ENCODE peak calls at places on chromosome 2, in six cellular contexts. Y is endothelial cell of umbilical vein, X is A549, K is GM12878, U is K562, P is HepG2. Z is an unnamed sample.

GRCh38 chr2:159606287-159606686 is 10.1 kb downstream of the BAZ2B start:
- DNase-seq in Y (no peak), P (peak; percentile 17), K (no peak), U (no peak), X (no peak), Z (no peak)

GRCh38 chr2:160075171-160075570 is 12.8 kb upstream of the PLA2R1 start:
- DNase-seq in U (no peak), Y (peak; percentile 89), K (no peak), X (no peak), P (no peak), Z (no peak)

GRCh38 chr2:233532971-233533370 is 33.6 kb downstream of the USP40 start:
- DNase-seq in Y (no peak), K (no peak), U (no peak), P (no peak), X (no peak), Z (no peak)

GRCh38 chr2:54574107-54574859 is 118.2 kb downstream of the SPTBN1 start:
- DNase-seq in X (no peak), Y (peak; percentile 58), U (peak; percentile 71), K (peak; percentile 86), P (peak; percentile 88), Z (peak; percentile 94)

GRCh38 chr2:104929663-104930062 is 75.7 kb downstream of the POU3F3 start:
- DNase-seq in X (no peak), P (no peak), K (no peak), U (no peak), Y (no peak), Z (no peak)

GRCh38 chr2:181371782-181372292 is 85.3 kb upstream of the ITGA4 start:
- DNase-seq in X (no peak), P (no peak), Y (peak; percentile 53), K (no peak), U (no peak), Z (no peak)

GRCh38 chr2:122804494-122804893 is 1049.0 kb downstream of the TSN start:
- DNase-seq in Y (no peak), K (no peak), U (no peak), X (no peak), P (no peak), Z (no peak)

GRCh38 chr2:226766352-226767055 is 33.1 kb downstream of the IRS1 start:
- DNase-seq in U (no peak), Y (no peak), K (no peak), P (no peak), X (no peak), Z (no peak)

GRCh38 chr2:32564417-32565035 is 63.3 kb upstream of the TTC27 start:
- DNase-seq in P (no peak), U (no peak), Y (no peak), X (no peak), K (no peak), Z (no peak)

GRCh38 chr2:46825958-46826897 is 89.4 kb downstream of the MCFD2 start:
- DNase-seq in K (no peak), X (no peak), Y (no peak), P (no peak), U (no peak), Z (no peak)

GRCh38 chr2:129885735-129886134 is 93.7 kb upstream of the RAB6C start:
- DNase-seq in P (no peak), U (peak; percentile 39), Y (no peak), K (no peak), X (no peak), Z (peak; percentile 60)
- TF ChIP-seq MYC in P (no peak), U (no peak), Y (no peak), K (no peak), X (no peak), Z (no peak)

DNA sequence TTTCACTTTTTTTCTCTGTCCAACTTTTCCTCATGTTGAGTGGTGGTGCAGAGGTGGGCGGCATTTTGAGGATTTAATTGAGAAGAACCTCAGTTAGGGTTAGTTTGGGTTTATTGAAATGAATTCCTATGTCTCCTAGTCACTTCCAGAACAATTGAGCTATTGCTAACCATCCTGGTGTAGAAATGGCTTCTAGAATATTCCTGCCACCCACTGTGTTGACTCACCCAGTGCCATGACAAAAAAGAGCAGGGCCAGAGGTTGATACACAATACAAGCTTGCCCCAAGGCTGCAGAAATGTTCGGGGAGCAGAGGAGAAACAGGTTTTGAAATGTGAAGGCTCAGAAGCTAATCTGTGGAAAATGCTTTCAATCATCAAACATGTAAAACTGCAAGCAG is 167.1 kb upstream of the TRIB2 start:
- DNase-seq in Y (no peak), X (no peak), U (no peak), K (no peak), P (no peak), Z (no peak)
- TF ChIP-seq MYC in Y (no peak), X (no peak), U (no peak), K (no peak), P (no peak), Z (no peak)

GRCh38 chr2:201261471-201261870 is 1.1 kb downstream of the CASP8 start:
- DNase-seq in Y (no peak), X (no peak), K (no peak), U (no peak), P (no peak), Z (peak; percentile 33)
- TF ChIP-seq MYC in Y (no peak), X (no peak), K (no peak), U (no peak), P (no peak), Z (no peak)

DNA sequence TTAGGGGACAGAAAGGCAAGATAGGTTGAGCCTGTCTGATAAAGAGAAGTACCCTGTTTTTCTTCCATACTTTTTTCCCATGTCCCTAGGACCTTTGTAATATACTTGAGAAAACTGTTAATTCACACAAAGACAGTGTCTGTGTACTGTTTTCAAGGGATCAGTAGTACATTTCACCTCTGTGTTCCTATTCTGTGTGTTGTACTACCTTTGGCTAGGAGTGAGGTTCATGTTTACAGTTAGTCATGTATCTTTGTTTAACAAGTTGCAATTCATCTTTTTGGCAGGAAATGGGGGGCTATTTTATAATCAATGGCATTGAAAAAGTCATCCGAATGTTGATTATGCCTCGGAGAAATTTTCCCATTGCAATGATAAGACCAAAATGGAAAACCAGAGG is 6.7 kb downstream of the POLR1B start:
- DNase-seq in U (no peak), K (no peak), Y (no peak), P (no peak), X (no peak), Z (no peak)
- TF ChIP-seq MYC in U (no peak), K (no peak), Y (no peak), P (no peak), X (no peak), Z (no peak)

GRCh38 chr2:71743995-71744675 is 290.8 kb downstream of the DYSF start:
- DNase-seq in Y (peak; percentile 57), P (no peak), U (no peak), X (no peak), K (no peak), Z (no peak)

GRCh38 chr2:71746946-71747501 is 293.7 kb downstream of the DYSF start:
- DNase-seq in K (no peak), P (no peak), U (peak; percentile 43), X (no peak), Y (peak; percentile 82), Z (peak; percentile 16)

GRCh38 chr2:71744781-71745180 is 291.4 kb downstream of the DYSF start:
- DNase-seq in Y (no peak), X (no peak), K (no peak), P (no peak), U (no peak), Z (no peak)

GRCh38 chr2:71747573-71747972 is 294.2 kb downstream of the DYSF start:
- DNase-seq in P (no peak), U (no peak), Y (no peak), K (no peak), X (no peak), Z (no peak)

GRCh38 chr2:71742953-71743601 is 289.7 kb downstream of the DYSF start:
- DNase-seq in P (no peak), U (peak; percentile 79), K (no peak), Y (peak; percentile 96), X (peak; percentile 72), Z (peak; percentile 46)
- TF ChIP-seq MYC in P (no peak), U (no peak), K (no peak), Y (no peak), X (no peak), Z (no peak)

DNA sequence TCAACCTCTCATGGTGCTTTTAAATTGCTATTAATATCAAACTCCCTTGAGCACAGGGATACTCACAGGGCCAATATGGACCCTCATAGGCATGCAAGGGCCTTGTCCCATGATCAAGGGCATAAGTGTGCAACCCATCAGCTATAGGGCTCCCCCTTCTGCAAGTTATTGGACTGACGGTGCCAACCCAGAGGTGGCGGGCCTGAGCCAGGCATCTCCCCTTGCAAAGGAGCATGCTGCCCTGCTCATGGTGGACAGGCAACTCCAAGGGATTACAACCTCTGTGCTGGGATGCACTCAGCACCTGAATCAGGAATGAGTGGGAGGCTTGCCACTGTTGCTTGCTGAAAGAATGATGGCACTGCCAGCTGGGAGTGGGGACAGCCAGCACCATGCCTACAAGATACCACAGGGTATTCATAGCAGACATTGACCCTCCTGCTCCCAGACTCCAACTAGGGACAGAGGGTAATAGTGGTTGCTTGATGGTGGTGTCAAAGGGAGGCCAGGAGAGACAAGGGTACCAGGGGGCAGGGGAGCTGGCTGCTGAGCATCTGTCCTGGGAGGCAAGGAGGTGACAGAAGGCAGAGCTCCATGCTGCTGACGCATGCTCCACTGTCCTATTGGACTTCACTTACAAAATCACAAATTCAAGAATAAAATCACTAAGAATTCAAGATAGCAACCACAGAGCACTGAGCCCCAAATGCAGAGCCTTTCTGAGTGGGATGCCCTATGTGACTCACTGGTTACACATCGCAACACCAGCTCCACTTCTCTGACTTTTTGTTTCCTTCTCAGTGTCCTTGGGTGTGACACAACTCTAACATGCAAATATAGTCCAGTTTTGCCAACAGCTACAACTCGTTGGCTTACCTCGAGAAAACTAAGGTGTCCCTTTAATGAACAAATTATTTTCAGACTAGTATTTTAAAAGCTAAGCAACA is 157.1 kb upstream of the CCDC150 start:
- DNase-seq in P (no peak), X (no peak), K (no peak), U (no peak), Y (no peak), Z (no peak)
- TF ChIP-seq MYC in P (no peak), X (no peak), K (no peak), U (no peak), Y (no peak), Z (no peak)

GRCh38 chr2:188332619-188333018 is 40.9 kb downstream of the GULP1 start:
- DNase-seq in Y (no peak), X (no peak), K (no peak), P (no peak), U (no peak), Z (no peak)
- TF ChIP-seq MYC in Y (no peak), X (no peak), K (no peak), P (no peak), U (no peak), Z (no peak)

GRCh38 chr2:4085186-4085585 is 381.8 kb downstream of the DCDC2C start:
- DNase-seq in Y (no peak), P (no peak), U (no peak), X (no peak), K (no peak), Z (no peak)

GRCh38 chr2:4094743-4095142 is 391.4 kb downstream of the DCDC2C start:
- DNase-seq in X (no peak), P (no peak), Y (no peak), U (no peak), K (no peak), Z (no peak)

GRCh38 chr2:4091869-4092268 is 388.5 kb downstream of the DCDC2C start:
- DNase-seq in P (no peak), K (no peak), Y (no peak), U (no peak), X (no peak), Z (no peak)

GRCh38 chr2:4091013-4091412 is 387.6 kb downstream of the DCDC2C start:
- DNase-seq in K (no peak), U (no peak), Y (no peak), P (no peak), X (no peak), Z (no peak)
- TF ChIP-seq MYC in K (no peak), U (no peak), Y (no peak), P (no peak), X (no peak), Z (no peak)

Z was measured in NB4.